ENCODE peak calls at places on chromosome 11, in nine cellular contexts. B is CD8-positive, alpha-beta T cell; V is breast epithelium; Q is AG04450; M is SK-N-SH; A is cardiac fibroblast; N is body of pancreas; F is right lobe of liver; W is spleen. L is an unnamed sample.

GRCh38 chr11:13118194-13118593 is 109.1 kb downstream of the RASSF10 start:
- DNase-seq in Q (peak; percentile 83), V (no peak), N (no peak), B (no peak), F (no peak), M (no peak), A (peak; percentile 83), W (no peak), L (peak; percentile 74)

GRCh38 chr11:124760205-124760652 is 1.9 kb downstream of the ESAM start:
- DNase-seq in M (peak; percentile 17), B (no peak), F (no peak), W (peak; percentile 90), N (no peak), V (no peak), Q (no peak), A (no peak), L (no peak)

GRCh38 chr11:75198278-75198948 is 42.2 kb upstream of the TPBGL start:
- DNase-seq in A (no peak), Q (no peak), N (no peak), M (no peak), B (no peak), V (no peak), F (no peak), W (no peak), L (peak; percentile 57)

GRCh38 chr11:17558916-17559315 is 11.9 kb downstream of the OTOG start:
- DNase-seq in N (no peak), V (peak; percentile 24), W (no peak), F (no peak), Q (no peak), B (no peak), M (no peak), A (no peak), L (no peak)

GRCh38 chr11:68441466-68442230 is 18.9 kb upstream of the PPP6R3 start:
- DNase-seq in N (no peak), F (no peak), W (no peak), V (no peak), Q (no peak), M (peak; percentile 87), B (no peak), A (peak; percentile 28), L (no peak)

GRCh38 chr11:976431-977160 is 50.9 kb downstream of the AP2A2 start:
- DNase-seq in N (no peak), F (no peak), B (peak; percentile 14), M (no peak), A (peak; percentile 25), V (no peak), W (no peak), Q (no peak), L (no peak)

GRCh38 chr11:112734207-112734606 is 227.0 kb upstream of the NCAM1 start:
- DNase-seq in M (no peak), F (no peak), V (no peak), N (no peak), W (no peak), A (peak; percentile 20), Q (no peak), B (no peak), L (peak; percentile 51)

GRCh38 chr11:106331163-106331562 is 253.7 kb downstream of the AASDHPPT start:
- DNase-seq in Q (no peak), N (no peak), V (no peak), W (no peak), M (no peak), A (no peak), B (no peak), F (no peak), L (peak; percentile 17)

GRCh38 chr11:122917311-122917710 is 34.8 kb downstream of the JHY start:
- DNase-seq in Q (no peak), N (no peak), W (no peak), M (no peak), B (no peak), A (peak; percentile 52), V (no peak), F (no peak), L (peak; percentile 83)

GRCh38 chr11:112881461-112881860 is 79.8 kb upstream of the NCAM1 start:
- DNase-seq in N (peak; percentile 74), Q (no peak), V (peak; percentile 57), M (peak; percentile 95), A (no peak), B (no peak), W (no peak), F (peak; percentile 55), L (peak; percentile 21)

GRCh38 chr11:9787260-9787659 is 123.4 kb downstream of the SWAP70 start:
- DNase-seq in W (no peak), M (no peak), B (no peak), F (no peak), V (no peak), A (peak; percentile 25), N (no peak), Q (no peak), L (no peak)

GRCh38 chr11:106306942-106307341 is 229.5 kb downstream of the AASDHPPT start:
- DNase-seq in A (peak; percentile 27), V (no peak), F (no peak), W (no peak), N (no peak), Q (no peak), B (no peak), M (no peak), L (peak; percentile 8)

GRCh38 chr11:3642071-3642951 is 519 bp upstream of the ART5 start:
- DNase-seq in A (peak; percentile 39), M (peak; percentile 98), F (peak; percentile 85), W (peak; percentile 86), N (peak; percentile 86), B (peak; percentile 76), Q (peak; percentile 26), V (peak; percentile 63), L (peak; percentile 77)

GRCh38 chr11:9273430-9274336 is 8.5 kb upstream of the DENND5A start:
- DNase-seq in Q (no peak), A (peak; percentile 78), B (no peak), W (no peak), V (no peak), N (peak; percentile 20), F (no peak), M (no peak), L (peak; percentile 64)

GRCh38 chr11:76646882-76647534 is 23.5 kb downstream of the LRRC32 start:
- DNase-seq in F (no peak), Q (no peak), M (no peak), V (no peak), W (no peak), A (no peak), N (no peak), B (no peak), L (no peak)

GRCh38 chr11:76652989-76653673 is 17.4 kb downstream of the LRRC32 start:
- DNase-seq in V (peak; percentile 44), W (no peak), Q (no peak), A (no peak), N (no peak), F (no peak), B (no peak), M (no peak), L (no peak)

GRCh38 chr11:76649964-76650363 is 20.6 kb downstream of the LRRC32 start:
- DNase-seq in A (no peak), F (no peak), Q (no peak), V (no peak), B (no peak), M (no peak), N (no peak), W (no peak), L (no peak)

GRCh38 chr11:76648061-76648460 is 22.5 kb downstream of the LRRC32 start:
- DNase-seq in A (no peak), W (no peak), M (no peak), V (no peak), N (no peak), B (no peak), F (no peak), Q (no peak), L (no peak)

GRCh38 chr11:76648929-76649328 is 21.6 kb downstream of the LRRC32 start:
- DNase-seq in W (no peak), V (no peak), N (no peak), F (no peak), Q (no peak), A (no peak), M (no peak), B (no peak), L (no peak)
- H3K4me3 ChIP-seq in W (no peak overlapping the region), V (no peak overlapping the region), N (no peak overlapping the region), F (no peak overlapping the region), Q (no peak overlapping the region), A (no peak overlapping the region), M (no peak overlapping the region), B (no peak overlapping the region), L (no peak overlapping the region)

DNA sequence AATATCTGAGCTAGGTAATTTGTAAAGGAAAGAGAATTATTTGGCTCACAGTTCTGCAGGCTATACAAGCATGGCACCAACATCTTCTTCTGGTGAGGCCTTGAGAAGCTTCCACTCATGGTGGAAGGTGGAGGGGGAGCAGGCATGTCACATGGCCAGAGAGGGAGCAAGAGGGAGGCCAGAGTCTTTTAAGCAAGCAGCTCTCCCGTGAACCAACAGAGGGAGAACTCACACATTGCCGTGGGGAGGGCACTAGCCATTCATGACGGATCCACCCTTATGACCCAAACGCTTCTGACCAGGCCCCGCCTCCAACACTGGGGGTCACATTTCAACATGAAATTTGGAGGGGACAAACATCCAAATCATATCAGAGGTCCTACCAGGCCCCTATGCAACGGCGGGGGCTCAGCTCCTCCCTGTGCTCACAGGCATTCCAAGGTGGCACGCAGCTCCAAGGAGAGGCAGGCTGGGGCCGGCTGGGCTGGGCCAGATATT is 4.6 kb downstream of the C11orf96 start:
- DNase-seq in F (no peak), N (peak; percentile 6), Q (no peak), V (no peak), W (peak; percentile 67), B (no peak), A (peak; percentile 71), M (no peak), L (peak; percentile 34)
- TF ChIP-seq CTCF in F (no peak), N (no peak), Q (peak; percentile 53), V (no peak), W (no peak), B (no peak), A (peak; percentile 63), M (peak; percentile 26), L (peak; percentile 34)

GRCh38 chr11:65417702-65418430 is 4.7 kb upstream of the NEAT1 start:
- DNase-seq in A (peak; percentile 25), V (peak; percentile 58), N (peak; percentile 57), Q (no peak), W (peak; percentile 93), M (peak; percentile 41), F (peak; percentile 74), B (peak; percentile 52), L (peak; percentile 39)
- H3K4me3 ChIP-seq in A (peak overlapping the region; percentile 36), V (peak overlapping the region; percentile 95), N (no peak overlapping the region), Q (no peak overlapping the region), W (peak overlapping the region; percentile 18), M (no peak overlapping the region), F (peak overlapping the region; percentile 20), B (peak overlapping the region; percentile 76), L (no peak overlapping the region)

DNA sequence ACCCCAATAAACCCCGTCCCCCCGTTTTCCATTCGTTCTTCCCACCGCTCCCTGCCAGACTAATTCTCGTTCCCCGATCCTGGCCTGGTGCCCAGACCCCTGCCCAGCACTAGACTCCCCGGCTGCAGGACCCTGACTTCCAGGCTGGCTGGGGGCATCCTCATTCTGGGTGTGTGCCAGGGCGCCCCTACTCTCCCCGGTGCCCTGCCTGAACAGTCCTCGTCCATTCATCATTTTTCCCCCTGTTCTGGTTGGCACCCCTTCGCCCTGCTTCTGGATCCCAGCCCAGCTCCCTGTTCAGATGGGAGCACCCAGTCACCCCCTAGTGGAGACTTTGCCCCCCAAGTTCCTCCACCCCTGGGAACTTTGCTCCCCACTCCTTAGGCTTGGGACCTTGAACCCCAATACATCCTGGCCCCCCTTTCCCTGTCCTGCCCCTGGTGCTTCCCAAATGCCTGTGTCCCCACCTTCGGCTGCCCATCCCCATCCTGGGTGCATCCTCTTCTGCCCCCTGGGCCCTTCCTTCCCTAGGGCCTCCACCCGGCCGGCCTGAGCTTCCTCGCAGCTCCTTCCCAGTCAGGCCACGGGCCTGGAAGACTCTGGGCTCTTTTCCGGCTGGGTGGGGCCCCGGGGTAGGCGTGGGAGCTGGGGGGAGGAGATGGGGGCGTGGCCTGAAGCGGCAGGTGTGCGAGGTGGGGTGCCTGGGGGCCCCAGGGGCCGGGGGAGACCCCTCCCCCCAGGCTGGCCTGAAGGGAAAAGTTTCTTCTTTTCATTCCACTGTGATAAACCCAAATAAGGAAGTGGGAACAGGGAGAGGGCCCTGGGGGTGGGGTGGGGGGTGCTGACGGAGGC is 882 bp downstream of the PLCB3 start:
- DNase-seq in F (no peak), B (peak; percentile 29), W (no peak), Q (no peak), M (peak; percentile 75), V (no peak), N (peak; percentile 51), A (peak; percentile 52), L (peak; percentile 72)
- TF ChIP-seq CTCF in F (no peak), B (peak; percentile 3), W (no peak), Q (peak; percentile 56), M (peak; percentile 62), V (peak; percentile 27), N (peak; percentile 33), A (peak; percentile 46), L (peak; percentile 34)